ENCODE peak calls at places on chromosomes 4 and X, in four cellular contexts. K is HCT116, J is H1, F is GM23338. T is an unnamed sample. For H3K36me3, the result is how much of the 10 kb centered on the place peaks cover.

GRCh38 chr4:143488684-143489083 is 24.8 kb upstream of the SMARCA5 start:
- DNase-seq in K (no peak), J (no peak), F (no peak), T (no peak)

GRCh38 chr4:161642708-161643107 is 521.1 kb downstream of the FSTL5 start:
- DNase-seq in K (no peak), J (no peak), F (no peak), T (peak)

GRCh38 chrX:46180258-46180687 is 364.9 kb downstream of the ZNF674 start:
- DNase-seq in K (peak), J (no peak), F (no peak), T (no peak)

GRCh38 chr4:180960758-180961401 is 1282.3 kb upstream of the TENM3 start:
- DNase-seq in K (no peak), J (no peak), F (peak), T (no peak)

GRCh38 chr4:43435303-43435702 is 542.8 kb downstream of the GRXCR1 start:
- DNase-seq in K (no peak), J (no peak), F (no peak), T (no peak)

GRCh38 chr4:40258624-40259023 is 61.8 kb downstream of the RHOH start:
- DNase-seq in K (no peak), J (no peak), F (peak), T (no peak)

GRCh38 chr4:27887646-27888045 is 1027.0 kb downstream of the STIM2 start:
- DNase-seq in K (no peak), J (no peak), F (no peak), T (no peak)

GRCh38 chr4:152659806-152660205 is 20.0 kb downstream of the TMEM154 start:
- DNase-seq in K (no peak), J (no peak), F (no peak), T (no peak)

GRCh38 chr4:32140636-32141035 is 1420.5 kb downstream of the PCDH7 start:
- DNase-seq in K (no peak), J (no peak), F (no peak), T (no peak)

GRCh38 chr4:138834029-138834428 is 181.6 kb upstream of the NOCT start:
- DNase-seq in K (no peak), J (no peak), F (no peak), T (no peak)

DNA sequence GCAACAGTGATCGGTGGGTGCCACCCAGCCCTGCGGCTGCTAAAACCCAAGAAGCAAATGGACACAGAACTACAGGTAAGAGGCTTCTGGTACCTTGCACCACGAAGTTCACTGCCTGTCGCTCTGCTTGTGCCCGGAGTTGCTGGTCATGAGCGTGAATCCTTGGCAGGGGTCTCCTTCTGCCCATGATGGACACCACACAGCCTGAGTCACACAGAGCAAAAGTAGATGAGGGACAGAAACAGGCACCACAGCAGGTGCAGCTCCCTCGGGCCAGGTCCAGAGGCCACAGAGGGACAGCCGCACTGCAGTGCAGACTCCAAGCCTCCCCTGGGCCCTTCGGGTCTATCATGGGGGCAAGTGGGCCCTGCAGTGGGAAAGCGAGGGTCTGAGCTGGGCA is 22.4 kb downstream of the NAT8L start:
- DNase-seq in K (no peak), J (no peak), F (no peak), T (no peak)
- TF ChIP-seq POLR2AphosphoS5 in K (no peak), J (no peak), F (no peak), T (no peak)

GRCh38 chrX:40094900-40095587 is 2.7 kb downstream of the BCOR start:
- DNase-seq in K (no peak), J (no peak), F (no peak), T (no peak)
- TF ChIP-seq EZH2 in K (no peak), J (no peak), F (no peak), T (no peak)

GRCh38 chr4:10104991-10105276 is 11.7 kb downstream of the WDR1 start:
- DNase-seq in K (no peak), J (no peak), F (no peak), T (no peak)

GRCh38 chr4:10105421-10105820 is 11.2 kb downstream of the WDR1 start:
- DNase-seq in K (no peak), J (no peak), F (no peak), T (no peak)

GRCh38 chr4:10107111-10108091 is 9.2 kb downstream of the WDR1 start:
- DNase-seq in K (no peak), J (no peak), F (no peak), T (no peak)

GRCh38 chr4:10105920-10106319 is 10.7 kb downstream of the WDR1 start:
- DNase-seq in K (no peak), J (no peak), F (no peak), T (no peak)

GRCh38 chr4:10106421-10107039 is 10.1 kb downstream of the WDR1 start:
- DNase-seq in K (peak), J (no peak), F (no peak), T (no peak)
- H3K36me3 ChIP-seq in K (under half), J (under half), F (under half), T (under half)

GRCh38 chr4:29307256-29307655 is 1412.9 kb upstream of the PCDH7 start:
- DNase-seq in K (no peak), J (no peak), F (no peak), T (no peak)
- TF ChIP-seq POLR2AphosphoS5 in K (no peak), J (no peak), F (no peak), T (no peak)

DNA sequence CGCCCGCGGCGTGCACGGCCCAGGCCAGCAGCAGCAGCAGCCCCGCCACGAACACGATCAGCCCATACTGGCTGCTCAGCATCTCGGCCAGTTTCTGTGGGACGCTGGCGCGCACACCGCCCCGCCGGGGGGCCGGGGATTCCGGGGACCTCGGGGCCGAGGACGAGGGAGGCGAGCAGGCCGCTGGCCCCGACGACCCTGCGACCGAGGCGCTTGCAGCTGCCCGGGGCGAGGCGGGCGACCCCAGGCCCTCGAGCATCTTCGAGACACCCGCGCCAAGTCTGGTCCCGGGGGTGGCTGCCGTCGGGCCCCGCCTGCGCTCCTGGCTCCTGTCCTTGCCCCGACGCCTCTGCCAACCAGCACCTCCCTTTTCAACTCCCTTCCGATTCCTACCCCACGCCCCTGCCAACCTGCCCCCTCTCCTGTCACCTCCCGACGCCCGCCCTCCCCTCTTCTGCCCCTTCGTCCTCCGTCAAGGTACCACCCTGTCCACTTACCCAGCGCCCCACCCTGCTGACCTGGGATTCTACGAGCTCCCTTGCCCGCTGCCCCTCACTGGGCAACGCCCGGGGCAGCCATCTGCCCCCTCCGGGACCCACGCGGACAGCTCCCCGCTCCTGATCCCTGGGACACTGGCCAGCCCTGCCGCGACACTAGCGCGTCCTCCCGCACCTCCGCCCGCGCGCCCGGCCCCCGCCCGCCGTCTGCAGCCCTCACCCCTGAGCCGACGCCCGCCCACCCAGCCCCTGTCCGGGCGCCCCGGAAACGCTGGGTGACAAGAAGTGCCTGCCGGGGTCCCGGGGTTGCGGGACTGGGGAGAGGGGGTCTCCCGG is at the start of gene OTOP1:
- DNase-seq in K (no peak), J (no peak), F (no peak), T (no peak)
- TF ChIP-seq EZH2 in K (no peak), J (peak), F (peak), T (no peak)

GRCh38 chr4:76127754-76128153 is 20.4 kb downstream of the NUP54 start:
- DNase-seq in K (no peak), J (no peak), F (no peak), T (no peak)
- H3K36me3 ChIP-seq in K (under half), J (under half), F (half or more), T (half or more)